ENCODE peak calls at places on chromosomes 11 and 22, in six cellular contexts. One of them, this sample, is unnamed.

GRCh38 chr22:28398355-28398754 is 281.3 kb downstream of the TTC28 start:
- DNase-seq in cardiac fibroblast: no peak
- DNase-seq in mucosa of descending colon: no peak
- DNase-seq in CD4-positive, alpha-beta T cell: no peak
- DNase-seq in cardiac muscle cell: no peak
- DNase-seq in psoas muscle: no peak
- DNase-seq in this sample: no peak

GRCh38 chr11:17719940-17720795 is 797 bp downstream of the MYOD1 start:
- DNase-seq in cardiac fibroblast: peak
- DNase-seq in mucosa of descending colon: no peak
- DNase-seq in CD4-positive, alpha-beta T cell: no peak
- DNase-seq in psoas muscle: no peak
- DNase-seq in cardiac muscle cell: peak
- DNase-seq in this sample: no peak

GRCh38 chr22:25048659-25049657 is 96.4 kb downstream of the KIAA1671 start:
- DNase-seq in psoas muscle: peak
- DNase-seq in mucosa of descending colon: no peak
- DNase-seq in cardiac fibroblast: peak
- DNase-seq in cardiac muscle cell: peak
- DNase-seq in CD4-positive, alpha-beta T cell: peak
- DNase-seq in this sample: peak

GRCh38 chr11:30364139-30364875 is 41.4 kb downstream of the ARL14EP start:
- DNase-seq in psoas muscle: no peak
- DNase-seq in cardiac muscle cell: no peak
- DNase-seq in cardiac fibroblast: no peak
- DNase-seq in mucosa of descending colon: no peak
- DNase-seq in CD4-positive, alpha-beta T cell: no peak
- DNase-seq in this sample: no peak

GRCh38 chr22:19446603-19447387 is 716 bp downstream of the C22orf39 start:
- DNase-seq in psoas muscle: no peak
- DNase-seq in CD4-positive, alpha-beta T cell: no peak
- DNase-seq in mucosa of descending colon: no peak
- DNase-seq in cardiac fibroblast: no peak
- DNase-seq in cardiac muscle cell: no peak
- DNase-seq in this sample: no peak

GRCh38 chr11:21289686-21290085 is 620.3 kb downstream of the NELL1 start:
- DNase-seq in psoas muscle: no peak
- DNase-seq in mucosa of descending colon: no peak
- DNase-seq in cardiac fibroblast: no peak
- DNase-seq in CD4-positive, alpha-beta T cell: no peak
- DNase-seq in cardiac muscle cell: no peak
- DNase-seq in this sample: no peak

GRCh38 chr11:72001255-72001654 is 2.5 kb downstream of the IL18BP start:
- DNase-seq in mucosa of descending colon: no peak
- DNase-seq in cardiac fibroblast: no peak
- DNase-seq in cardiac muscle cell: no peak
- DNase-seq in CD4-positive, alpha-beta T cell: no peak
- DNase-seq in psoas muscle: no peak
- DNase-seq in this sample: no peak

GRCh38 chr11:112082729-112083128 is 3.8 kb downstream of the TIMM8B start:
- DNase-seq in cardiac fibroblast: peak
- DNase-seq in psoas muscle: no peak
- DNase-seq in cardiac muscle cell: peak
- DNase-seq in mucosa of descending colon: no peak
- DNase-seq in CD4-positive, alpha-beta T cell: no peak
- DNase-seq in this sample: no peak

GRCh38 chr22:29520851-29521250 is 32.7 kb downstream of the THOC5 start:
- DNase-seq in cardiac muscle cell: peak
- DNase-seq in psoas muscle: no peak
- DNase-seq in mucosa of descending colon: no peak
- DNase-seq in cardiac fibroblast: peak
- DNase-seq in CD4-positive, alpha-beta T cell: no peak
- DNase-seq in this sample: no peak

GRCh38 chr11:14148653-14149273 is 186.2 kb downstream of the SPON1 start:
- DNase-seq in psoas muscle: no peak
- DNase-seq in CD4-positive, alpha-beta T cell: no peak
- DNase-seq in mucosa of descending colon: no peak
- DNase-seq in cardiac muscle cell: peak
- DNase-seq in cardiac fibroblast: peak
- DNase-seq in this sample: no peak

GRCh38 chr11:132347156-132348090 is 977.0 kb downstream of the NTM start:
- DNase-seq in psoas muscle: no peak
- DNase-seq in CD4-positive, alpha-beta T cell: no peak
- DNase-seq in cardiac fibroblast: no peak
- DNase-seq in cardiac muscle cell: no peak
- DNase-seq in mucosa of descending colon: no peak
- DNase-seq in this sample: no peak

GRCh38 chr11:112524808-112525207 is 264.1 kb upstream of the PLET1 start:
- DNase-seq in cardiac muscle cell: no peak
- DNase-seq in psoas muscle: no peak
- DNase-seq in mucosa of descending colon: no peak
- DNase-seq in cardiac fibroblast: no peak
- DNase-seq in CD4-positive, alpha-beta T cell: no peak
- DNase-seq in this sample: no peak

GRCh38 chr11:126414615-126415014 is 59.1 kb downstream of the ST3GAL4 start:
- DNase-seq in psoas muscle: no peak
- DNase-seq in cardiac fibroblast: no peak
- DNase-seq in CD4-positive, alpha-beta T cell: no peak
- DNase-seq in mucosa of descending colon: peak
- DNase-seq in cardiac muscle cell: no peak
- DNase-seq in this sample: no peak

GRCh38 chr11:27699242-27699925 is 871 bp downstream of the BDNF start:
- DNase-seq in mucosa of descending colon: no peak
- DNase-seq in CD4-positive, alpha-beta T cell: no peak
- DNase-seq in cardiac fibroblast: no peak
- DNase-seq in psoas muscle: no peak
- DNase-seq in cardiac muscle cell: peak
- DNase-seq in this sample: peak
- TF ChIP-seq CTCF in mucosa of descending colon: no peak
- TF ChIP-seq CTCF in CD4-positive, alpha-beta T cell: no peak
- TF ChIP-seq CTCF in cardiac fibroblast: no peak
- TF ChIP-seq CTCF in psoas muscle: no peak
- TF ChIP-seq CTCF in cardiac muscle cell: no peak
- TF ChIP-seq CTCF in this sample: no peak

DNA sequence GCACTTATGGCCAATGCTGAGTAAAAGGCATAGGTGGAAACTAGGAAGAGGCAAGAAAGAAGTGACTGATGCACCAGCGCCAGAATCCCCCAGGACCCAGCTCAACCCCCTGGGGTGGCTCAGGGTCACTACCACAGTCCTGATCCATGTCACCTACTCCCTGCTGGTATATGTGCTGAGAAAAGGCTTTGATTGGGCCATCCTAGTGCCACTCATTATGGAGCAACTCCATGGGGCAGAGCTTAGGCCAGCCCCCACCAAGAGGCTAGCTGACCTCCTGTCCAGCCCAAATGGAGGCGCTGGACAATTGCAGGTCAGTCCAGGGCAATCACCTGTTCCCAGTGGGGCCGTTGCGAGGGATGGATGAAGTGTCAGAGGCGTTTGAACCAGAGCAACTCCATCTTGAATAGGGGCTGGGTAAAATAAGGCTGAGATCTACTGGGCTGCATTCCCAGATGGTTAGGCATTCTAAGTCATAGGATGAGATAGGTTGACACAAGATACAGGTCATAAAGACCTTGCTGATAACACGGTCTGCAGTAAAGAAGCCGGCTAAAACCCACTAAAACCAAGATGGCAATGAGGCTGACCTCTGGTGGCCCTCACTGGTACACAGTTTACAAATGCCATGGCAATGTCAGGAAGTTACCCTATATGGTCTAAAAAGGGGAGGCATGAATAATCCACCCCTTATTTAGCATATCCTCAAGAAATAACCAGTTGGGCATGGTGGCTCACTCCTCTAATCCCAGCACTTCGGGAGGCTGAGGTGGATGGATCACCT is 20.6 kb upstream of the DAGLA start:
- DNase-seq in psoas muscle: no peak
- DNase-seq in mucosa of descending colon: no peak
- DNase-seq in CD4-positive, alpha-beta T cell: no peak
- DNase-seq in cardiac fibroblast: peak
- DNase-seq in cardiac muscle cell: no peak
- DNase-seq in this sample: no peak
- TF ChIP-seq CTCF in psoas muscle: no peak
- TF ChIP-seq CTCF in mucosa of descending colon: no peak
- TF ChIP-seq CTCF in CD4-positive, alpha-beta T cell: no peak
- TF ChIP-seq CTCF in cardiac fibroblast: peak
- TF ChIP-seq CTCF in cardiac muscle cell: no peak
- TF ChIP-seq CTCF in this sample: no peak

GRCh38 chr11:78419327-78419726 is 1.7 kb upstream of the GAB2 start:
- DNase-seq in CD4-positive, alpha-beta T cell: no peak
- DNase-seq in cardiac fibroblast: peak
- DNase-seq in psoas muscle: peak
- DNase-seq in cardiac muscle cell: peak
- DNase-seq in mucosa of descending colon: no peak
- DNase-seq in this sample: no peak

GRCh38 chr11:78417175-78417887 is at the start of gene GAB2:
- DNase-seq in psoas muscle: no peak
- DNase-seq in cardiac muscle cell: no peak
- DNase-seq in mucosa of descending colon: peak
- DNase-seq in cardiac fibroblast: no peak
- DNase-seq in CD4-positive, alpha-beta T cell: peak
- DNase-seq in this sample: no peak

GRCh38 chr11:78416285-78417174 is 1.1 kb downstream of the GAB2 start:
- DNase-seq in mucosa of descending colon: peak
- DNase-seq in cardiac fibroblast: peak
- DNase-seq in cardiac muscle cell: peak
- DNase-seq in psoas muscle: peak
- DNase-seq in CD4-positive, alpha-beta T cell: peak
- DNase-seq in this sample: peak

GRCh38 chr11:78418584-78419211 is 1.1 kb upstream of the GAB2 start:
- DNase-seq in psoas muscle: no peak
- DNase-seq in mucosa of descending colon: no peak
- DNase-seq in cardiac fibroblast: no peak
- DNase-seq in CD4-positive, alpha-beta T cell: no peak
- DNase-seq in cardiac muscle cell: no peak
- DNase-seq in this sample: no peak

DNA sequence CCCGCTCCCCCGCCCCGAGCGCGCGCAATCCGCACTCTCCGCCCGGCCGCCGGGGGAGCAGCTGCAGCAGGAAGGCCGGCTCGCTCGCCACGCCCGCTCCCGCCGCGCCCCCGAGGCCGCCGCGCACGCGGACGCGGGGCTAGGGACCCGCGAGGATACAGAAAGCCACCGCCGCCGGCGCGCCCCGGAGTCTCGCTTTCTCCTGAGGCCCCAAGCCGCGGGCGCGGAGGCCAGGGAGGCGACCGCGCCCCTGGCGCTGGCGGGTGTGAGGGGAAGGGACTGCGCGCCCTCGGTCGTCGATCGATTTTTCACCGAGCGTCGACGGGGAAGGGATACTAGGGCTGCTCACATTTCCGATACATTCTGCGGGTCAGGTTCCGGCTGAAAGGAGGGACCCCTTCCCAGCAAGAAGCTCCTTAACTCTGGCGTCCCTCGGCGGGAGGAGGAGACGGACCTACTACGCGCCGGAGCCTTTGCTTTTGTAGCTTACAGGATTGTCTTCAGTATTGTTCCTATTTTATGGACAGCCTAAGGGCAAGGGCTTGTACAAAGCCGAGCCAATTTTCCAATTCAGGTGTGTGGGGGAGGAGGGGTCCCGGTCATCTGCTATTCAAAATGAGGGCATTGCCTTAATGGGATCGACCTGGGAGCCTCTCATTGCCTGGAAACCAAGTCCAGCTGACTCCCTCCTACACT is 416 bp upstream of the GAB2 start:
- DNase-seq in psoas muscle: peak
- DNase-seq in cardiac muscle cell: peak
- DNase-seq in CD4-positive, alpha-beta T cell: peak
- DNase-seq in mucosa of descending colon: peak
- DNase-seq in cardiac fibroblast: peak
- DNase-seq in this sample: peak
- TF ChIP-seq CTCF in psoas muscle: peak
- TF ChIP-seq CTCF in cardiac muscle cell: no peak
- TF ChIP-seq CTCF in CD4-positive, alpha-beta T cell: no peak
- TF ChIP-seq CTCF in mucosa of descending colon: no peak
- TF ChIP-seq CTCF in cardiac fibroblast: no peak
- TF ChIP-seq CTCF in this sample: peak

GRCh38 chr11:100631316-100631715 is 55.8 kb upstream of the ARHGAP42 start:
- DNase-seq in psoas muscle: no peak
- DNase-seq in CD4-positive, alpha-beta T cell: no peak
- DNase-seq in cardiac fibroblast: no peak
- DNase-seq in cardiac muscle cell: no peak
- DNase-seq in mucosa of descending colon: no peak
- DNase-seq in this sample: no peak

GRCh38 chr11:100632970-100633452 is 54.1 kb upstream of the ARHGAP42 start:
- DNase-seq in mucosa of descending colon: no peak
- DNase-seq in psoas muscle: peak
- DNase-seq in cardiac fibroblast: peak
- DNase-seq in CD4-positive, alpha-beta T cell: no peak
- DNase-seq in cardiac muscle cell: peak
- DNase-seq in this sample: peak

GRCh38 chr11:100630898-100631297 is 56.2 kb upstream of the ARHGAP42 start:
- DNase-seq in mucosa of descending colon: no peak
- DNase-seq in cardiac muscle cell: no peak
- DNase-seq in cardiac fibroblast: no peak
- DNase-seq in psoas muscle: no peak
- DNase-seq in CD4-positive, alpha-beta T cell: no peak
- DNase-seq in this sample: no peak

GRCh38 chr11:100625041-100625440 is 62.0 kb upstream of the ARHGAP42 start:
- DNase-seq in mucosa of descending colon: no peak
- DNase-seq in cardiac fibroblast: peak
- DNase-seq in psoas muscle: no peak
- DNase-seq in cardiac muscle cell: peak
- DNase-seq in CD4-positive, alpha-beta T cell: no peak
- DNase-seq in this sample: no peak

GRCh38 chr11:100629671-100630070 is 57.4 kb upstream of the ARHGAP42 start:
- DNase-seq in cardiac muscle cell: no peak
- DNase-seq in CD4-positive, alpha-beta T cell: no peak
- DNase-seq in mucosa of descending colon: no peak
- DNase-seq in cardiac fibroblast: peak
- DNase-seq in psoas muscle: no peak
- DNase-seq in this sample: no peak
- TF ChIP-seq CTCF in cardiac muscle cell: no peak
- TF ChIP-seq CTCF in CD4-positive, alpha-beta T cell: no peak
- TF ChIP-seq CTCF in mucosa of descending colon: no peak
- TF ChIP-seq CTCF in cardiac fibroblast: peak
- TF ChIP-seq CTCF in psoas muscle: no peak
- TF ChIP-seq CTCF in this sample: no peak

GRCh38 chr22:37492428-37493344 is 6.5 kb upstream of the MFNG start:
- DNase-seq in cardiac muscle cell: peak
- DNase-seq in cardiac fibroblast: peak
- DNase-seq in mucosa of descending colon: no peak
- DNase-seq in psoas muscle: no peak
- DNase-seq in CD4-positive, alpha-beta T cell: peak
- DNase-seq in this sample: peak
- TF ChIP-seq CTCF in cardiac muscle cell: peak
- TF ChIP-seq CTCF in cardiac fibroblast: peak
- TF ChIP-seq CTCF in mucosa of descending colon: no peak
- TF ChIP-seq CTCF in psoas muscle: peak
- TF ChIP-seq CTCF in CD4-positive, alpha-beta T cell: peak
- TF ChIP-seq CTCF in this sample: peak

This sample was measured in upper lobe of right lung.